ENCODE peak calls at places on chromosomes 11 and 22, in six cellular contexts. One of them, this sample, is unnamed.

GRCh38 chr11:862028-862703 is 19.5 kb downstream of the TSPAN4 start:
- DNase-seq in LoVo: no peak
- DNase-seq in T-helper 2 cell: no peak
- DNase-seq in effector memory CD4-positive, alpha-beta T cell: no peak
- DNase-seq in heart left ventricle: no peak
- DNase-seq in activated CD8-positive, alpha-beta memory T cell treated with anti-CD3 and anti-CD28 coated beads for 48 hours: no peak
- DNase-seq in this sample: no peak

GRCh38 chr11:133990501-133990900 is 33.7 kb upstream of the IGSF9B start:
- DNase-seq in LoVo: no peak
- DNase-seq in T-helper 2 cell: no peak
- DNase-seq in activated CD8-positive, alpha-beta memory T cell treated with anti-CD3 and anti-CD28 coated beads for 48 hours: no peak
- DNase-seq in heart left ventricle: no peak
- DNase-seq in effector memory CD4-positive, alpha-beta T cell: no peak
- DNase-seq in this sample: no peak

GRCh38 chr11:117064275-117064674 is 34.0 kb downstream of the SIK3 start:
- DNase-seq in activated CD8-positive, alpha-beta memory T cell treated with anti-CD3 and anti-CD28 coated beads for 48 hours: no peak
- DNase-seq in effector memory CD4-positive, alpha-beta T cell: no peak
- DNase-seq in LoVo: no peak
- DNase-seq in T-helper 2 cell: no peak
- DNase-seq in heart left ventricle: no peak
- DNase-seq in this sample: no peak

GRCh38 chr11:796565-797299 is 1.3 kb downstream of the SLC25A22 start:
- DNase-seq in activated CD8-positive, alpha-beta memory T cell treated with anti-CD3 and anti-CD28 coated beads for 48 hours: no peak
- DNase-seq in heart left ventricle: no peak
- DNase-seq in effector memory CD4-positive, alpha-beta T cell: no peak
- DNase-seq in LoVo: no peak
- DNase-seq in T-helper 2 cell: no peak
- DNase-seq in this sample: no peak

GRCh38 chr22:19620742-19621371 is 93.4 kb upstream of the SEPTIN5 start:
- DNase-seq in activated CD8-positive, alpha-beta memory T cell treated with anti-CD3 and anti-CD28 coated beads for 48 hours: no peak
- DNase-seq in LoVo: no peak
- DNase-seq in effector memory CD4-positive, alpha-beta T cell: no peak
- DNase-seq in T-helper 2 cell: no peak
- DNase-seq in heart left ventricle: no peak
- DNase-seq in this sample: peak

GRCh38 chr22:39534092-39534506 is 1.6 kb upstream of the RPS19BP1 start:
- DNase-seq in LoVo: no peak
- DNase-seq in heart left ventricle: no peak
- DNase-seq in effector memory CD4-positive, alpha-beta T cell: no peak
- DNase-seq in activated CD8-positive, alpha-beta memory T cell treated with anti-CD3 and anti-CD28 coated beads for 48 hours: no peak
- DNase-seq in T-helper 2 cell: no peak
- DNase-seq in this sample: no peak

GRCh38 chr11:133064152-133064877 is 468.0 kb downstream of the OPCML start:
- DNase-seq in heart left ventricle: peak
- DNase-seq in activated CD8-positive, alpha-beta memory T cell treated with anti-CD3 and anti-CD28 coated beads for 48 hours: no peak
- DNase-seq in LoVo: no peak
- DNase-seq in effector memory CD4-positive, alpha-beta T cell: no peak
- DNase-seq in T-helper 2 cell: no peak
- DNase-seq in this sample: peak

GRCh38 chr22:45504703-45505341 is 2.1 kb downstream of the FBLN1 start:
- DNase-seq in LoVo: no peak
- DNase-seq in activated CD8-positive, alpha-beta memory T cell treated with anti-CD3 and anti-CD28 coated beads for 48 hours: no peak
- DNase-seq in T-helper 2 cell: no peak
- DNase-seq in effector memory CD4-positive, alpha-beta T cell: no peak
- DNase-seq in heart left ventricle: peak
- DNase-seq in this sample: no peak

GRCh38 chr22:50190182-50190951 is 4.7 kb downstream of the TRABD start:
- DNase-seq in T-helper 2 cell: peak
- DNase-seq in LoVo: no peak
- DNase-seq in heart left ventricle: peak
- DNase-seq in activated CD8-positive, alpha-beta memory T cell treated with anti-CD3 and anti-CD28 coated beads for 48 hours: peak
- DNase-seq in effector memory CD4-positive, alpha-beta T cell: peak
- DNase-seq in this sample: peak

GRCh38 chr11:37110383-37110782 is 512.3 kb upstream of the RAG2 start:
- DNase-seq in LoVo: no peak
- DNase-seq in effector memory CD4-positive, alpha-beta T cell: no peak
- DNase-seq in activated CD8-positive, alpha-beta memory T cell treated with anti-CD3 and anti-CD28 coated beads for 48 hours: no peak
- DNase-seq in heart left ventricle: no peak
- DNase-seq in T-helper 2 cell: no peak
- DNase-seq in this sample: no peak

GRCh38 chr11:5553347-5553746 is 5.0 kb upstream of the OR52H1 start:
- DNase-seq in T-helper 2 cell: no peak
- DNase-seq in heart left ventricle: no peak
- DNase-seq in activated CD8-positive, alpha-beta memory T cell treated with anti-CD3 and anti-CD28 coated beads for 48 hours: no peak
- DNase-seq in LoVo: no peak
- DNase-seq in effector memory CD4-positive, alpha-beta T cell: no peak
- DNase-seq in this sample: no peak

GRCh38 chr11:64893194-64894069 is 15.0 kb upstream of the EHD1 start:
- DNase-seq in activated CD8-positive, alpha-beta memory T cell treated with anti-CD3 and anti-CD28 coated beads for 48 hours: no peak
- DNase-seq in T-helper 2 cell: no peak
- DNase-seq in effector memory CD4-positive, alpha-beta T cell: no peak
- DNase-seq in LoVo: peak
- DNase-seq in heart left ventricle: no peak
- DNase-seq in this sample: no peak

GRCh38 chr11:73902303-73902702 is 25.5 kb downstream of the PAAF1 start:
- DNase-seq in T-helper 2 cell: no peak
- DNase-seq in activated CD8-positive, alpha-beta memory T cell treated with anti-CD3 and anti-CD28 coated beads for 48 hours: no peak
- DNase-seq in effector memory CD4-positive, alpha-beta T cell: no peak
- DNase-seq in heart left ventricle: no peak
- DNase-seq in LoVo: no peak
- DNase-seq in this sample: no peak

This sample was measured in breast epithelium.